ENCODE peak calls at places on chromosomes 4 and X, in six cellular contexts. G is GM23248; T is uterus; B is naive thymus-derived CD4-positive, alpha-beta T cell; K is thyroid gland; A is coronary artery. N is an unnamed sample.

GRCh38 chr4:127000846-127001245 is 631.9 kb upstream of the INTU start:
- DNase-seq in G (no peak), T (no peak), B (no peak), K (no peak), A (no peak), N (no peak)

GRCh38 chr4:1305261-1305711 is 15.6 kb downstream of the MAEA start:
- DNase-seq in G (no peak), T (no peak), B (no peak), K (peak), A (no peak), N (no peak)

GRCh38 chr4:175215657-175216056 is 297.5 kb downstream of the ADAM29 start:
- DNase-seq in G (no peak), T (no peak), B (no peak), K (no peak), A (no peak), N (no peak)

GRCh38 chr4:17597517-17597916 is 16.9 kb upstream of the MED28 start:
- DNase-seq in G (peak), T (no peak), B (no peak), K (no peak), A (no peak), N (no peak)

GRCh38 chr4:88630756-88631155 is 38.5 kb downstream of the HERC3 start:
- DNase-seq in G (peak), T (no peak), B (no peak), K (no peak), A (no peak), N (no peak)

GRCh38 chr4:126916626-126917140 is 716.1 kb upstream of the INTU start:
- DNase-seq in G (peak), T (no peak), B (no peak), K (no peak), A (no peak), N (no peak)

GRCh38 chrX:15761564-15762191 is 23.6 kb downstream of the CA5B start:
- DNase-seq in G (peak), T (no peak), B (peak), K (no peak), A (no peak), N (no peak)

GRCh38 chr4:159269143-159269542 is 166.3 kb downstream of the RAPGEF2 start:
- DNase-seq in G (no peak), T (no peak), B (no peak), K (no peak), A (no peak), N (peak)

GRCh38 chr4:117481742-117482141 is 396.4 kb upstream of the TRAM1L1 start:
- DNase-seq in G (no peak), T (no peak), B (no peak), K (no peak), A (no peak), N (no peak)

GRCh38 chr4:113692809-113693411 is 68.6 kb downstream of the CAMK2D start:
- DNase-seq in G (no peak), T (no peak), B (peak), K (no peak), A (no peak), N (no peak)

GRCh38 chrX:38935561-38935960 is 134.3 kb downstream of the MID1IP1 start:
- DNase-seq in G (no peak), T (no peak), B (no peak), K (no peak), A (no peak), N (no peak)

GRCh38 chr4:38857354-38858096 is 908 bp upstream of the TLR6 start:
- DNase-seq in G (peak), T (peak), B (no peak), K (peak), A (peak), N (no peak)

DNA sequence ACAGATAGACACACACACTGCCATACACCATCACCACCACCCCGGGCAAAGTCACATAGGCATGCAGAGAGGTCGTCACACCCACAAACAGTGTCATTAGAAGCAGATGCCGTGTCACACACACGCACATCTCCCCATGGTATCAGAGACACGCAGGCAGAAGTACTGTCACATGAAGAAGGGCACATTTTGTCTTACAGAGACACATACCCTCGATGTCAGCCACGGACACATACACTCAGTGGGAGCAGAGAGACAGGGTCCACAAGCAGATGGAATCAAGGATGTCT is 3.3 kb downstream of the NALF2 start:
- DNase-seq in G (no peak), T (no peak), B (no peak), K (no peak), A (no peak), N (no peak)
- H3K27ac ChIP-seq in G (no peak), T (no peak), B (no peak), K (no peak), A (no peak), N (no peak)

GRCh38 chr4:115944146-115944905 is 830.9 kb upstream of the NDST4 start:
- DNase-seq in G (no peak), T (no peak), B (no peak), K (no peak), A (no peak), N (peak)
- H3K27ac ChIP-seq in G (no peak), T (no peak), B (no peak), K (no peak), A (no peak), N (no peak)

GRCh38 chrX:71292669-71293379 is 8.7 kb upstream of the ITGB1BP2 start:
- DNase-seq in G (peak), T (no peak), B (no peak), K (no peak), A (no peak), N (no peak)
- H3K27ac ChIP-seq in G (peak), T (no peak), B (no peak), K (no peak), A (no peak), N (no peak)

GRCh38 chrX:21934414-21934813 is 6.1 kb upstream of the SMS start:
- DNase-seq in G (no peak), T (no peak), B (no peak), K (no peak), A (no peak), N (no peak)
- H3K27ac ChIP-seq in G (no peak), T (no peak), B (no peak), K (no peak), A (no peak), N (no peak)

DNA sequence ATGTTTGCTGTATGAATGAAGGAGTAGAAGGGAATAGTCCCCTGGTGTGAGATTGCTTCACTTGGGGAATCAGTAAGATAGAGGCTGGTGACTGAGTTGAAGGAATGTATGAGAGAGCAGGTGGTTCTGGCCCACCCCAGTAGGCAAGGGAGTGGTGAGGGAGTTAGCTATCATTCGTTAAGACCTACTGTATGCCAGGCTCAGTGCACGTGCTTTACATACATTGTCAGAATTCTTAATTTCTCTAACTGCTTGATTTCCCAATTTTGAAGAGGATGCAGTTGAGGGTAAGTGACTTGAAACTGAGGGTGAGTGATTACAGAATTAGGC is 700 bp downstream of the VMA21 start:
- DNase-seq in G (no peak), T (no peak), B (no peak), K (no peak), A (no peak), N (no peak)
- H3K27ac ChIP-seq in G (peak), T (peak), B (peak), K (no peak), A (peak), N (no peak)

GRCh38 chr4:76597423-76597979 is 162.5 kb downstream of the SHROOM3 start:
- DNase-seq in G (no peak), T (no peak), B (no peak), K (no peak), A (no peak), N (no peak)

GRCh38 chr4:76596713-76597112 is 161.7 kb downstream of the SHROOM3 start:
- DNase-seq in G (no peak), T (no peak), B (no peak), K (no peak), A (no peak), N (no peak)

GRCh38 chr4:76591992-76592391 is 157.0 kb downstream of the SHROOM3 start:
- DNase-seq in G (no peak), T (no peak), B (no peak), K (no peak), A (no peak), N (no peak)

GRCh38 chr4:76594152-76594551 is 159.1 kb downstream of the SHROOM3 start:
- DNase-seq in G (no peak), T (no peak), B (no peak), K (no peak), A (no peak), N (no peak)

DNA sequence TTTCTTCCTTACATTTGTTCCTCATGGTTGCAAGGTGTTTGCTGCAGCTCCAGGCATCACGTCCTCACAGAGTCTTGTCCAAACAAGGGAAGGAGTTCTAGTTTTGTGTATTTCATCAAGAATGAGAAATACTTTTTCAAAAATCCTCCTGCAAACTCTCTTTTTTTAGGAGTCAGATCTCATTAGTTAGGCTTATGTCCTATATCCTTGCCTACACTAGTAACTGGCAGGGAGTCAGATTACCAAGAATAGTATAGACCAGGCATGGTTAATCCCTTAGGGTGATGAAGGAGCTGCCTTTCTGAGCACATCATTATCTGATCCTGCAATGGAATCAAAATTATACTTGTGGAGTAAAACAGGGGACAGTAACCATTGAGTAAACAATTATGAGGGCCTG is 160.4 kb downstream of the SHROOM3 start:
- DNase-seq in G (no peak), T (no peak), B (no peak), K (no peak), A (no peak), N (no peak)
- H3K27ac ChIP-seq in G (no peak), T (no peak), B (no peak), K (no peak), A (no peak), N (no peak)

GRCh38 chrX:6029014-6029413 is 199.7 kb downstream of the NLGN4X start:
- DNase-seq in G (no peak), T (no peak), B (no peak), K (no peak), A (no peak), N (no peak)
- H3K27ac ChIP-seq in G (no peak), T (no peak), B (no peak), K (no peak), A (no peak), N (no peak)

GRCh38 chr4:139973611-139974010 is 180.4 kb downstream of the MAML3 start:
- DNase-seq in G (no peak), T (no peak), B (no peak), K (no peak), A (no peak), N (no peak)

GRCh38 chr4:139969635-139970266 is 184.2 kb downstream of the MAML3 start:
- DNase-seq in G (no peak), T (no peak), B (no peak), K (peak), A (no peak), N (no peak)

GRCh38 chr4:139972305-139972704 is 181.7 kb downstream of the MAML3 start:
- DNase-seq in G (no peak), T (no peak), B (no peak), K (no peak), A (no peak), N (no peak)

GRCh38 chr4:139973015-139973414 is 181.0 kb downstream of the MAML3 start:
- DNase-seq in G (peak), T (no peak), B (no peak), K (no peak), A (no peak), N (no peak)

DNA sequence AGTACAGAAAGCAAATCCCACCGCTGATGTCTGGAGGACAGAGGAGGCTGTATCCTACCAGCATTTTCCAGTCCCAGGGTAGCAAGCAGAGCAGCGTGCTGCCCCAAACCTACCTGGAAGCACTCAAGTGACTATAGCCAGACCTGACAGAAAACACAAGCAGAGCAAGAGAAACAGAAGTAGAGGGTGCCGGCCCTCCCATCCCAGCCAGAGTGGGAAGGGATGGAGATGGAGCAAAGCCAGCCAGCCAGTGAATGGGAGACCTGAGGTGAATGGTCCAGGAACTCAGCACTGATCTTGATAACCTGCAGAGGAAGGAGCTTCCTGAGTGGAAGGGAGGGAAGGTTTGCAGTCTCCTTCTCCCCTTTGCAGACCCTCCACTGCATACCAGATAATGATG is 185.2 kb downstream of the MAML3 start:
- DNase-seq in G (no peak), T (no peak), B (no peak), K (peak), A (no peak), N (no peak)
- H3K27ac ChIP-seq in G (no peak), T (peak), B (no peak), K (peak), A (no peak), N (no peak)

DNA sequence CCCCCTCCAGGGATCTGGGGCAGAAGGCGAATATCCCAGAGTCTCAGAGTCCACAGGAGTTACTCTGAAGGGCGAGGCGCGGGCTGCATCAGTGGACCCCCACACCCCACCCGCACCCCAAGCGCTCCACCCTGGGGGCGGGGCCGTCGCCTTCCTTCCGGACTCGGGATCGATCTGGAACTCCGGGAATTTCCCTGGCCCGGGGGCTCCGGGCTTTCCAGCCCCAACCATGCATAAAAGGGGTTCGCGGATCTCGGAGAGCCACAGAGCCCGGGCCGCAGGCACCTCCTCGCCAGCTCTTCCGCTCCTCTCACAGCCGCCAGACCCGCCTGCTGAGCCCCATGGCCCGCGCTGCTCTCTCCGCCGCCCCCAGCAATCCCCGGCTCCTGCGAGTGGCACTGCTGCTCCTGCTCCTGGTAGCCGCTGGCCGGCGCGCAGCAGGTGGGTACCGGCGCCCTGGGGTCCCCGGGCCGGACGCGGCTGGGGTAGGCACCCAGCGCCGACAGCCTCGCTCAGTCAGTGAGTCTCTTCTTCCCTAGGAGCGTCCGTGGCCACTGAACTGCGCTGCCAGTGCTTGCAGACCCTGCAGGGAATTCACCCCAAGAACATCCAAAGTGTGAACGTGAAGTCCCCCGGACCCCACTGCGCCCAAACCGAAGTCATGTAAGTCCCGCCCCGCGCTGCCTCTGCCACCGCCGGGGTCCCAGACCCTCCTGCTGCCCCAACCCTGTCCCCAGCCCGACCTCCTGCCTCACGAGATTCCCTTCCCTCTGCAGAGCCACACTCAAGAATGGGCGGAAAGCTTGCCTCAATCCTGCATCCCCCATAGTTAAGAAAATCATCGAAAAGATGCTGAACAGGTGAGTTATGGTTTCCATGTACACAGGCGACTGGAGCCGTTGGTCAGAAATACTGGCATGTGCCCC is at the start of gene CXCL1:
- DNase-seq in G (peak), T (no peak), B (no peak), K (peak), A (peak), N (no peak)
- H3K27ac ChIP-seq in G (no peak), T (no peak), B (no peak), K (no peak), A (no peak), N (no peak)

GRCh38 chr4:40502220-40502619 is 127.4 kb downstream of the RBM47 start:
- DNase-seq in G (no peak), T (no peak), B (no peak), K (no peak), A (no peak), N (no peak)

GRCh38 chr4:40506066-40506465 is 123.6 kb downstream of the RBM47 start:
- DNase-seq in G (no peak), T (no peak), B (no peak), K (no peak), A (no peak), N (no peak)

GRCh38 chr4:40506492-40506891 is 123.2 kb downstream of the RBM47 start:
- DNase-seq in G (no peak), T (no peak), B (no peak), K (no peak), A (no peak), N (no peak)

GRCh38 chr4:40500781-40501180 is 128.9 kb downstream of the RBM47 start:
- DNase-seq in G (no peak), T (no peak), B (no peak), K (no peak), A (no peak), N (no peak)

DNA sequence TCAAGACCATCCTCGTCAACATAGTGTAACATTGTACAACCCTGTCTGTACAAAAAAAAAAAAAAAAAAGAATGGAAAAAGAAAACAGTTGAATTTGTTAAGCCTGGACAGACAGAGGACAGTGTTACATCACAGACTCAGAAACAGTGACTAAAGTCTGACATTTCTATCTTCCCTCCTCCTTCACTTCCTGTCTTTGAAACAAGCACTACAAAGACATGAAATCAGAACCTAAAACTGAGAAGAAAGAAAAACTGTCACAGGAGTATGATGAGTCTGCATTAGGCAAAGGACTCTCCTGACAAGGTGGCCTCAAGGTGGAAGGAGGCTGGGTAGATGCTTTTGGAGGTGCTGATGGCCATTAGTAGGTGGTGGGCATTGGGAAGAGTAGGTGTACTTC is 126.7 kb downstream of the RBM47 start:
- DNase-seq in G (peak), T (no peak), B (peak), K (no peak), A (no peak), N (no peak)
- H3K27ac ChIP-seq in G (no peak), T (no peak), B (no peak), K (peak), A (no peak), N (no peak)